ENCODE peak calls at places on chromosome 20, in seven cellular contexts. One of them, this sample, is unnamed. For H3K9me3, the result is how much of the 10 kb centered on the place peaks cover.

GRCh38 chr20:41230136-41230535 is 87.4 kb downstream of the ZHX3 start:
- DNase-seq in HAP-1: no peak
- DNase-seq in endodermal cell: no peak
- DNase-seq in AG04450: no peak
- DNase-seq in lung: no peak
- DNase-seq in CD8-positive, alpha-beta memory T cell: no peak
- DNase-seq in small intestine: no peak
- DNase-seq in this sample: no peak

GRCh38 chr20:57598060-57598459 is 22.2 kb downstream of the ZBP1 start:
- DNase-seq in CD8-positive, alpha-beta memory T cell: no peak
- DNase-seq in AG04450: no peak
- DNase-seq in lung: no peak
- DNase-seq in small intestine: no peak
- DNase-seq in endodermal cell: peak
- DNase-seq in HAP-1: no peak
- DNase-seq in this sample: no peak

GRCh38 chr20:22583773-22584629 is at the start of gene FOXA2:
- DNase-seq in lung: peak
- DNase-seq in HAP-1: no peak
- DNase-seq in small intestine: peak
- DNase-seq in CD8-positive, alpha-beta memory T cell: no peak
- DNase-seq in endodermal cell: peak
- DNase-seq in AG04450: no peak
- DNase-seq in this sample: peak

GRCh38 chr20:52166150-52166549 is 25.4 kb downstream of the ZFP64 start:
- DNase-seq in AG04450: no peak
- DNase-seq in HAP-1: no peak
- DNase-seq in small intestine: no peak
- DNase-seq in lung: no peak
- DNase-seq in CD8-positive, alpha-beta memory T cell: no peak
- DNase-seq in endodermal cell: no peak
- DNase-seq in this sample: no peak

GRCh38 chr20:35929301-35929700 is 25.0 kb downstream of the SCAND1 start:
- DNase-seq in lung: no peak
- DNase-seq in small intestine: no peak
- DNase-seq in HAP-1: no peak
- DNase-seq in AG04450: no peak
- DNase-seq in CD8-positive, alpha-beta memory T cell: no peak
- DNase-seq in endodermal cell: no peak
- DNase-seq in this sample: no peak

GRCh38 chr20:11101696-11102095 is 427.9 kb upstream of the JAG1 start:
- DNase-seq in lung: no peak
- DNase-seq in endodermal cell: no peak
- DNase-seq in small intestine: no peak
- DNase-seq in HAP-1: no peak
- DNase-seq in AG04450: no peak
- DNase-seq in CD8-positive, alpha-beta memory T cell: no peak
- DNase-seq in this sample: no peak

GRCh38 chr20:19433371-19434316 is 221.2 kb downstream of the SLC24A3 start:
- DNase-seq in lung: no peak
- DNase-seq in HAP-1: no peak
- DNase-seq in small intestine: no peak
- DNase-seq in AG04450: no peak
- DNase-seq in endodermal cell: no peak
- DNase-seq in CD8-positive, alpha-beta memory T cell: no peak
- DNase-seq in this sample: no peak

GRCh38 chr20:32526561-32526960 is 58.6 kb downstream of the NOL4L start:
- DNase-seq in AG04450: no peak
- DNase-seq in CD8-positive, alpha-beta memory T cell: no peak
- DNase-seq in HAP-1: no peak
- DNase-seq in lung: no peak
- DNase-seq in small intestine: no peak
- DNase-seq in endodermal cell: no peak
- DNase-seq in this sample: no peak

GRCh38 chr20:63923626-63924025 is 28.7 kb downstream of the DNAJC5 start:
- DNase-seq in small intestine: no peak
- DNase-seq in AG04450: no peak
- DNase-seq in HAP-1: no peak
- DNase-seq in lung: no peak
- DNase-seq in endodermal cell: no peak
- DNase-seq in CD8-positive, alpha-beta memory T cell: no peak
- DNase-seq in this sample: no peak

GRCh38 chr20:61773081-61773631 is 292.5 kb downstream of the TAF4 start:
- DNase-seq in AG04450: no peak
- DNase-seq in endodermal cell: no peak
- DNase-seq in CD8-positive, alpha-beta memory T cell: no peak
- DNase-seq in HAP-1: no peak
- DNase-seq in small intestine: no peak
- DNase-seq in lung: no peak
- DNase-seq in this sample: no peak
- H3K4me3 ChIP-seq in AG04450: no peak
- H3K4me3 ChIP-seq in endodermal cell: no peak
- H3K4me3 ChIP-seq in CD8-positive, alpha-beta memory T cell: no peak
- H3K4me3 ChIP-seq in HAP-1: no peak
- H3K4me3 ChIP-seq in small intestine: no peak
- H3K4me3 ChIP-seq in lung: no peak
- H3K4me3 ChIP-seq in this sample: no peak

DNA sequence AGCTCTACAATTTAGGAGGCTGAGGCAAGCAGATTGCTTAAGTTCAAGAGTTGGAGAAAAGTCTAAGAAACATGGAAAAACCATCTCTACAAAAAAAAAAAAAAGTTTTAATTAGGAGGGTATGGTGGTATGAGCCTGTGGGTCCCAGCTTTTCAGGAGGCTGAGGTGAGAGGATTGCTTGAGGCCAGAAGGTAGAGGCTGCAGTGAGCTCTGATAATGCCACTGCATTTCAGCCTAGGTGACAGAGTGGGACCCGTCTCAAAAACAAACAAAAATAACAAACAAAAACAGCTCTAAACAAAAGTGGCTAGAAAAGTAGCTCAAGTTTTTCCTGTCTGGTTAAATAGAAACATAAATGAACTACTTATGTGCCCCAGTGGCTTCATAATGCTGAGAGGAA is 2133.6 kb upstream of the DEFB115 start:
- DNase-seq in endodermal cell: no peak
- DNase-seq in AG04450: no peak
- DNase-seq in HAP-1: no peak
- DNase-seq in small intestine: no peak
- DNase-seq in lung: no peak
- DNase-seq in CD8-positive, alpha-beta memory T cell: no peak
- DNase-seq in this sample: no peak
- H3K9me3 ChIP-seq in endodermal cell: half or more
- H3K9me3 ChIP-seq in AG04450: under half
- H3K9me3 ChIP-seq in HAP-1: under half
- H3K9me3 ChIP-seq in small intestine: under half
- H3K9me3 ChIP-seq in lung: under half
- H3K9me3 ChIP-seq in CD8-positive, alpha-beta memory T cell: under half
- H3K9me3 ChIP-seq in this sample: under half

GRCh38 chr20:59942245-59942644 is 2.1 kb downstream of the FAM217B start:
- DNase-seq in small intestine: no peak
- DNase-seq in AG04450: no peak
- DNase-seq in CD8-positive, alpha-beta memory T cell: no peak
- DNase-seq in endodermal cell: no peak
- DNase-seq in lung: no peak
- DNase-seq in HAP-1: no peak
- DNase-seq in this sample: no peak
- H3K4me3 ChIP-seq in small intestine: no peak
- H3K4me3 ChIP-seq in AG04450: no peak
- H3K4me3 ChIP-seq in CD8-positive, alpha-beta memory T cell: no peak
- H3K4me3 ChIP-seq in endodermal cell: no peak
- H3K4me3 ChIP-seq in lung: no peak
- H3K4me3 ChIP-seq in HAP-1: no peak
- H3K4me3 ChIP-seq in this sample: no peak

DNA sequence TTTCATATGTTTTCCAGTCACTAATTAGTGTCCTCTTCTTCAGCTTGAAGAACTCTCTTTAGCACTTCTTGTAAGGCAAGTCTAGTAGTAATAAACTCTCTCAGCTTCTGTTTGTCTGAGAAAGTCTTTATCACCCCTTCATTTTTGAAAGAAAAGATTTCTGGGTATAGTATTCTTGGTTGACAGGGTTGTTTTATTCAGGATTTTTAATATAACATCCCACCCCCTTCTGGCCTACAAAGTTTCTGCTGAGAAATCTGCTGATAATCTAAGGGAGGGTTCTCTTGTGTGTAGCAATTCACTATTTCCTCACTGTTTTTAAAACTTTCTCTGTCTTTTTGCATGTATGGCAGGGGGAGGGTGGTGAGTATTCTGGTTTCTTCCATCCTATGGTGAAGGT is 9.6 kb upstream of the WFDC11 start:
- DNase-seq in CD8-positive, alpha-beta memory T cell: no peak
- DNase-seq in HAP-1: no peak
- DNase-seq in endodermal cell: no peak
- DNase-seq in lung: no peak
- DNase-seq in small intestine: no peak
- DNase-seq in AG04450: no peak
- DNase-seq in this sample: no peak
- H3K9me3 ChIP-seq in CD8-positive, alpha-beta memory T cell: under half
- H3K9me3 ChIP-seq in HAP-1: under half
- H3K9me3 ChIP-seq in endodermal cell: under half
- H3K9me3 ChIP-seq in lung: under half
- H3K9me3 ChIP-seq in small intestine: under half
- H3K9me3 ChIP-seq in AG04450: under half
- H3K9me3 ChIP-seq in this sample: under half

GRCh38 chr20:1388253-1388652 is 4.6 kb downstream of the FKBP1A start:
- DNase-seq in AG04450: no peak
- DNase-seq in small intestine: no peak
- DNase-seq in CD8-positive, alpha-beta memory T cell: no peak
- DNase-seq in endodermal cell: no peak
- DNase-seq in HAP-1: no peak
- DNase-seq in lung: no peak
- DNase-seq in this sample: no peak

GRCh38 chr20:1391640-1392442 is 1.0 kb downstream of the FKBP1A start:
- DNase-seq in endodermal cell: peak
- DNase-seq in small intestine: peak
- DNase-seq in AG04450: no peak
- DNase-seq in lung: no peak
- DNase-seq in HAP-1: peak
- DNase-seq in CD8-positive, alpha-beta memory T cell: no peak
- DNase-seq in this sample: peak

GRCh38 chr20:1390552-1391403 is 2.1 kb downstream of the FKBP1A start:
- DNase-seq in endodermal cell: no peak
- DNase-seq in CD8-positive, alpha-beta memory T cell: no peak
- DNase-seq in AG04450: no peak
- DNase-seq in small intestine: no peak
- DNase-seq in lung: no peak
- DNase-seq in HAP-1: no peak
- DNase-seq in this sample: peak

GRCh38 chr20:1388706-1389483 is 4.0 kb downstream of the FKBP1A start:
- DNase-seq in endodermal cell: no peak
- DNase-seq in small intestine: no peak
- DNase-seq in HAP-1: no peak
- DNase-seq in lung: no peak
- DNase-seq in CD8-positive, alpha-beta memory T cell: no peak
- DNase-seq in AG04450: no peak
- DNase-seq in this sample: no peak

DNA sequence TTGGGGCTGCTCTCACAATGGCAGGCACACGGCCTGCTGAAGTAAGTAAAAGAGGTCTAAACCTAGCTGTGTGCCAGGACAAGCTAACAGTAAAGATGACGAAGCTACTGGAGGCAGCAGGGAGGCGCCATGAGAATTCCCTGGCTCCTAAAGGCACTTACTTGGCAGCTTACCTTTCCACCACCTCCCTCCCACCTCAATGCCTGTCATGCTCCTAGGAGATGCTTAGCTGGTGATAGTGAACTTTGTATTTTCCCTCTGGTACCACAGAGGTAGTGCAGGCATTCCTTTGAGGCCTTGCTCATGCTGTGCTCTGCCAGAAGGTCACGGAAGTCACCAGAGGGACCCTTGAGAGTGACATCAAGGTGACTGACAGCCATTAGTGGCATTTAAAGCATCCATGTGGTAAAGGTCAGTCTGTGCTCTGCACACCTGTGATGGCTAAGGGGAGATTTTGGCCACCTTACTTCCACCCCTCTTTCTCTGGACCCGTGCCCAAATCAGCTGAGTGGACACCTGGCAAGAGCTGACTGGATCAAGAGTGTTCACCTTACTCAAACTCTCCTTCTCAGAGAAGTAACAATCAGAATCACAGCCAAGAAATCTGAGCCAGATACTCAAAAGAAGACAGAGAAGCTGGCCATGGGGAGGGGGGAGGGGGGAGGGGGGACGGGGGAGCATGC is 3.0 kb downstream of the FKBP1A start:
- DNase-seq in small intestine: peak
- DNase-seq in HAP-1: no peak
- DNase-seq in AG04450: no peak
- DNase-seq in CD8-positive, alpha-beta memory T cell: no peak
- DNase-seq in endodermal cell: no peak
- DNase-seq in lung: peak
- DNase-seq in this sample: peak
- H3K4me3 ChIP-seq in small intestine: no peak
- H3K4me3 ChIP-seq in HAP-1: no peak
- H3K4me3 ChIP-seq in AG04450: peak
- H3K4me3 ChIP-seq in CD8-positive, alpha-beta memory T cell: peak
- H3K4me3 ChIP-seq in endodermal cell: no peak
- H3K4me3 ChIP-seq in lung: peak
- H3K4me3 ChIP-seq in this sample: no peak

DNA sequence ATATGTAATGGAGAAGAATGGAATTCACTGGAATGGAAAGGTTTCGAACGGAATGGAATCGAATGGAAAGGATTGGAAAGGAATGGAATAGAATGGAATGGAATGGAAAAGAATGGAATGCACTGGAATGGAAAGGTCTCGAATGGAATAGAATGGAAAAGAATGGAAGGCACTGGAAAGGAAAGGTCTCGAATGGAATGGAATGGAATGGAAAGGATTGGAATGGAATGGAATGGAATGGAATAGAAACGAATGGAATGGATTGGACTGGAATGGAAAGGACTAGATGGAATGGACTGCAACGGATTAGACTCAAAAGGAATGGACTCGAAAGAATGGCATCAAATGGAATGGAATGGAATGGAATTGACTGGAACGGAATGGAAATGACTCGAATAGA is 20.5 kb upstream of the DEFB115 start:
- DNase-seq in CD8-positive, alpha-beta memory T cell: no peak
- DNase-seq in HAP-1: no peak
- DNase-seq in AG04450: no peak
- DNase-seq in lung: no peak
- DNase-seq in small intestine: no peak
- DNase-seq in endodermal cell: no peak
- DNase-seq in this sample: no peak
- H3K9me3 ChIP-seq in CD8-positive, alpha-beta memory T cell: under half
- H3K9me3 ChIP-seq in HAP-1: under half
- H3K9me3 ChIP-seq in AG04450: half or more
- H3K9me3 ChIP-seq in lung: under half
- H3K9me3 ChIP-seq in small intestine: under half
- H3K9me3 ChIP-seq in endodermal cell: half or more
- H3K9me3 ChIP-seq in this sample: under half

DNA sequence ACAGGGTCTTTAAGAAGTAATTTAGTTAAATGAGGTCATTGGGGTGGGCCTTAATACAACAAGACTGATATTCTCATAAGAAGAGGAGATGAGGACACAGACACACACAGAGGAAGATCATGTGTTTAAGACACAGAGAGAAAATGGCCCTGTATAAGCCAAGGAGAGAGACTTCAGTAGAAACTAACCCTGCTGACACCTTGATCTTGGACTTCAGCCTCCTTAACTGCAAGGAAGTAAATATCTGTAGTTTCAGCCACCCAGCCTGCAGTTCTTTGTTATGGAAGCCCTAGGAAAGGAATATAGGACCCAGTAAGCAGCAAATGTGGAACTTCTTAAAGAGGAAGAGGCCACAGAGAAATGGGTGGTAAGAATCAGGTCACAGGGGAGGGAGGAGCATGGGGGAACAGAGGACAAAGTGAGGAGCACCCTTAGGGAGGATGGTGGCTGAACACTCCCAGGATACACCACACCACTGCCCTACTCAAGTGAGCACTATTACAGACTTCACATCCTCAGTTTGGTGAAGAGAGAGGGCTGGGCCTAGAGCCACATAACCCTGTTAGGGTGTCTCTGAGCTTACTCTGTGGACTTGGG is 757 bp downstream of the SIRPB1 start:
- DNase-seq in HAP-1: no peak
- DNase-seq in lung: no peak
- DNase-seq in AG04450: no peak
- DNase-seq in endodermal cell: no peak
- DNase-seq in CD8-positive, alpha-beta memory T cell: no peak
- DNase-seq in small intestine: no peak
- DNase-seq in this sample: no peak
- H3K4me3 ChIP-seq in HAP-1: no peak
- H3K4me3 ChIP-seq in lung: no peak
- H3K4me3 ChIP-seq in AG04450: no peak
- H3K4me3 ChIP-seq in endodermal cell: no peak
- H3K4me3 ChIP-seq in CD8-positive, alpha-beta memory T cell: no peak
- H3K4me3 ChIP-seq in small intestine: no peak
- H3K4me3 ChIP-seq in this sample: no peak